ENCODE peak calls at places on chromosomes 13 and 19, in eight cellular contexts. One of them, this sample, is unnamed.

GRCh38 chr13:27174766-27175455 is 3.3 kb upstream of the USP12 start:
- DNase-seq in naive thymus-derived CD4-positive, alpha-beta T cell: no peak
- DNase-seq in suprapubic skin: no peak
- DNase-seq in colonic mucosa: no peak
- DNase-seq in tibial nerve: no peak
- DNase-seq in thoracic aorta: no peak
- DNase-seq in neuronal stem cell: no peak
- DNase-seq in HAP-1: peak
- DNase-seq in this sample: peak

GRCh38 chr19:2168619-2169424 is 5.1 kb downstream of the DOT1L start:
- DNase-seq in colonic mucosa: peak
- DNase-seq in suprapubic skin: peak
- DNase-seq in naive thymus-derived CD4-positive, alpha-beta T cell: no peak
- DNase-seq in neuronal stem cell: peak
- DNase-seq in HAP-1: peak
- DNase-seq in thoracic aorta: peak
- DNase-seq in tibial nerve: peak
- DNase-seq in this sample: peak

GRCh38 chr19:1019980-1020867 is 699 bp downstream of the TMEM259 start:
- DNase-seq in neuronal stem cell: no peak
- DNase-seq in HAP-1: no peak
- DNase-seq in naive thymus-derived CD4-positive, alpha-beta T cell: no peak
- DNase-seq in colonic mucosa: peak
- DNase-seq in thoracic aorta: no peak
- DNase-seq in suprapubic skin: no peak
- DNase-seq in tibial nerve: no peak
- DNase-seq in this sample: no peak

GRCh38 chr13:79560954-79561353 is 80.0 kb downstream of the NDFIP2 start:
- DNase-seq in neuronal stem cell: no peak
- DNase-seq in thoracic aorta: no peak
- DNase-seq in HAP-1: no peak
- DNase-seq in tibial nerve: no peak
- DNase-seq in naive thymus-derived CD4-positive, alpha-beta T cell: no peak
- DNase-seq in colonic mucosa: no peak
- DNase-seq in suprapubic skin: no peak
- DNase-seq in this sample: no peak

GRCh38 chr13:88005188-88005587 is 334.0 kb downstream of the SLITRK5 start:
- DNase-seq in naive thymus-derived CD4-positive, alpha-beta T cell: no peak
- DNase-seq in colonic mucosa: no peak
- DNase-seq in thoracic aorta: no peak
- DNase-seq in tibial nerve: no peak
- DNase-seq in neuronal stem cell: no peak
- DNase-seq in suprapubic skin: no peak
- DNase-seq in HAP-1: no peak
- DNase-seq in this sample: peak

GRCh38 chr19:7637374-7638256 is 705 bp downstream of the STXBP2 start:
- DNase-seq in tibial nerve: no peak
- DNase-seq in suprapubic skin: no peak
- DNase-seq in neuronal stem cell: no peak
- DNase-seq in thoracic aorta: no peak
- DNase-seq in HAP-1: no peak
- DNase-seq in colonic mucosa: peak
- DNase-seq in naive thymus-derived CD4-positive, alpha-beta T cell: no peak
- DNase-seq in this sample: no peak

GRCh38 chr13:40984670-40985366 is 34.3 kb downstream of the ELF1 start:
- DNase-seq in HAP-1: no peak
- DNase-seq in colonic mucosa: no peak
- DNase-seq in suprapubic skin: no peak
- DNase-seq in tibial nerve: no peak
- DNase-seq in naive thymus-derived CD4-positive, alpha-beta T cell: peak
- DNase-seq in thoracic aorta: no peak
- DNase-seq in neuronal stem cell: no peak
- DNase-seq in this sample: peak

GRCh38 chr13:79482271-79482970 is 1.5 kb downstream of the NDFIP2 start:
- DNase-seq in naive thymus-derived CD4-positive, alpha-beta T cell: no peak
- DNase-seq in HAP-1: no peak
- DNase-seq in suprapubic skin: no peak
- DNase-seq in colonic mucosa: no peak
- DNase-seq in tibial nerve: no peak
- DNase-seq in thoracic aorta: no peak
- DNase-seq in neuronal stem cell: no peak
- DNase-seq in this sample: no peak

GRCh38 chr13:47656651-47657050 is 344.4 kb downstream of the SUCLA2 start:
- DNase-seq in naive thymus-derived CD4-positive, alpha-beta T cell: no peak
- DNase-seq in thoracic aorta: no peak
- DNase-seq in tibial nerve: no peak
- DNase-seq in neuronal stem cell: no peak
- DNase-seq in colonic mucosa: no peak
- DNase-seq in suprapubic skin: no peak
- DNase-seq in HAP-1: no peak
- DNase-seq in this sample: peak

GRCh38 chr19:926595-927043 is 784 bp downstream of the ARID3A start:
- DNase-seq in naive thymus-derived CD4-positive, alpha-beta T cell: no peak
- DNase-seq in neuronal stem cell: no peak
- DNase-seq in tibial nerve: peak
- DNase-seq in colonic mucosa: peak
- DNase-seq in thoracic aorta: no peak
- DNase-seq in HAP-1: no peak
- DNase-seq in suprapubic skin: no peak
- DNase-seq in this sample: peak

GRCh38 chr19:814108-815078 is 7.4 kb downstream of the PLPPR3 start:
- DNase-seq in colonic mucosa: no peak
- DNase-seq in naive thymus-derived CD4-positive, alpha-beta T cell: no peak
- DNase-seq in neuronal stem cell: no peak
- DNase-seq in suprapubic skin: no peak
- DNase-seq in thoracic aorta: no peak
- DNase-seq in HAP-1: no peak
- DNase-seq in tibial nerve: no peak
- DNase-seq in this sample: no peak

GRCh38 chr13:48977973-48978372 is 2.3 kb downstream of the FNDC3A start:
- DNase-seq in colonic mucosa: no peak
- DNase-seq in suprapubic skin: no peak
- DNase-seq in HAP-1: peak
- DNase-seq in tibial nerve: no peak
- DNase-seq in neuronal stem cell: no peak
- DNase-seq in naive thymus-derived CD4-positive, alpha-beta T cell: no peak
- DNase-seq in thoracic aorta: no peak
- DNase-seq in this sample: peak

GRCh38 chr19:45664575-45664974 is 3.4 kb upstream of the GIPR start:
- DNase-seq in neuronal stem cell: no peak
- DNase-seq in suprapubic skin: no peak
- DNase-seq in HAP-1: no peak
- DNase-seq in naive thymus-derived CD4-positive, alpha-beta T cell: no peak
- DNase-seq in thoracic aorta: no peak
- DNase-seq in tibial nerve: no peak
- DNase-seq in colonic mucosa: no peak
- DNase-seq in this sample: peak

GRCh38 chr19:44066305-44066704 is 5.7 kb upstream of the ZNF284 start:
- DNase-seq in colonic mucosa: no peak
- DNase-seq in tibial nerve: no peak
- DNase-seq in thoracic aorta: no peak
- DNase-seq in HAP-1: no peak
- DNase-seq in neuronal stem cell: no peak
- DNase-seq in naive thymus-derived CD4-positive, alpha-beta T cell: no peak
- DNase-seq in suprapubic skin: no peak
- DNase-seq in this sample: no peak

GRCh38 chr13:96817336-96817941 is 176.8 kb downstream of the OXGR1 start:
- DNase-seq in naive thymus-derived CD4-positive, alpha-beta T cell: no peak
- DNase-seq in colonic mucosa: no peak
- DNase-seq in suprapubic skin: no peak
- DNase-seq in neuronal stem cell: peak
- DNase-seq in thoracic aorta: no peak
- DNase-seq in tibial nerve: peak
- DNase-seq in HAP-1: peak
- DNase-seq in this sample: peak

GRCh38 chr13:42370229-42370628 is 98.3 kb downstream of the AKAP11 start:
- DNase-seq in thoracic aorta: no peak
- DNase-seq in colonic mucosa: no peak
- DNase-seq in tibial nerve: no peak
- DNase-seq in neuronal stem cell: no peak
- DNase-seq in HAP-1: no peak
- DNase-seq in naive thymus-derived CD4-positive, alpha-beta T cell: no peak
- DNase-seq in suprapubic skin: no peak
- DNase-seq in this sample: no peak

DNA sequence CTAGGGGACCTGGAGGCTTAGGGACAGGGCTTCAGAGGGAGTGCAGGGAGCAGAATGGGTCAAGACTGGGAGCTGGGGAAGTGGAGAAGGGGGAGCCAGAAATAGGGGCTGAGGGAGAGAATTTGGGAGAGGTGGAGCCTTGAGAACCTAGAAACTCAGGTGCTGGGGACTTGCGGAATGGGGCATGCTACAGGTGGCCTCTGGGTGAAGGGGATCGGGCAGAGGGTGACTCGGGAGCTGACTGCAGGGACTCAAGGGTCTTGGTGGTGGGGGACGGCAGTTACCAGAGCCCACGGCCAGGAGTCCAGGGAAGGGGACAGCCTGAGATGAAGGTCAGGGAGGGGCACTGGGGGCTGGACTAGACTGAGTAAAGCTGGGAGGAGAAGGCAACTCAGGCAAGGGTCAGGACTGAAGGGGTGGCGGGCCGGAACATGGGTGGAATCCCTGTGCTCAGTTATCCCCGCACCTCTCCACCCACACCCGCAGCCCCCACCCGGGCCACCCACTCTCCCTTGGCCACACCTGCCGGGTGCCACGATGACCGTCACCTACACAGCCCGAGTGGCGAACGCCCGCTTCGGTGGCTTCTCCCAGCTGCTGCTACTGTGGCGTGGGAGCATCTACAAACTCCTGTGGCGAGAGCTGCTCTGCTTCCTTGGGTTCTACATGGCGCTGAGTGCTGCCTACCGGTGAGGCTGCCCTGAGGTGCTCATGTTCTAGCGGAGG is 628 bp downstream of the BEST2 start:
- DNase-seq in HAP-1: no peak
- DNase-seq in tibial nerve: no peak
- DNase-seq in thoracic aorta: no peak
- DNase-seq in colonic mucosa: no peak
- DNase-seq in suprapubic skin: no peak
- DNase-seq in neuronal stem cell: no peak
- DNase-seq in naive thymus-derived CD4-positive, alpha-beta T cell: no peak
- DNase-seq in this sample: no peak
- H3K4me3 ChIP-seq in HAP-1: no peak
- H3K4me3 ChIP-seq in tibial nerve: no peak
- H3K4me3 ChIP-seq in thoracic aorta: no peak
- H3K4me3 ChIP-seq in colonic mucosa: no peak
- H3K4me3 ChIP-seq in suprapubic skin: no peak
- H3K4me3 ChIP-seq in neuronal stem cell: no peak
- H3K4me3 ChIP-seq in naive thymus-derived CD4-positive, alpha-beta T cell: no peak
- H3K4me3 ChIP-seq in this sample: no peak

GRCh38 chr19:3585301-3586123 is at the start of gene GIPC3:
- DNase-seq in colonic mucosa: no peak
- DNase-seq in HAP-1: no peak
- DNase-seq in naive thymus-derived CD4-positive, alpha-beta T cell: no peak
- DNase-seq in suprapubic skin: no peak
- DNase-seq in thoracic aorta: no peak
- DNase-seq in neuronal stem cell: no peak
- DNase-seq in tibial nerve: no peak
- DNase-seq in this sample: no peak

GRCh38 chr19:3586707-3587346 is 1.5 kb downstream of the GIPC3 start:
- DNase-seq in HAP-1: no peak
- DNase-seq in colonic mucosa: no peak
- DNase-seq in naive thymus-derived CD4-positive, alpha-beta T cell: no peak
- DNase-seq in thoracic aorta: no peak
- DNase-seq in suprapubic skin: no peak
- DNase-seq in tibial nerve: no peak
- DNase-seq in neuronal stem cell: no peak
- DNase-seq in this sample: no peak

GRCh38 chr19:3589439-3589838 is 4.2 kb downstream of the GIPC3 start:
- DNase-seq in naive thymus-derived CD4-positive, alpha-beta T cell: no peak
- DNase-seq in colonic mucosa: no peak
- DNase-seq in thoracic aorta: no peak
- DNase-seq in neuronal stem cell: no peak
- DNase-seq in HAP-1: no peak
- DNase-seq in suprapubic skin: no peak
- DNase-seq in tibial nerve: no peak
- DNase-seq in this sample: no peak

GRCh38 chr19:3589949-3590348 is 4.7 kb downstream of the GIPC3 start:
- DNase-seq in colonic mucosa: no peak
- DNase-seq in suprapubic skin: no peak
- DNase-seq in neuronal stem cell: no peak
- DNase-seq in naive thymus-derived CD4-positive, alpha-beta T cell: no peak
- DNase-seq in tibial nerve: no peak
- DNase-seq in HAP-1: no peak
- DNase-seq in thoracic aorta: no peak
- DNase-seq in this sample: no peak

GRCh38 chr19:3586124-3586626 is 897 bp downstream of the GIPC3 start:
- DNase-seq in HAP-1: no peak
- DNase-seq in suprapubic skin: no peak
- DNase-seq in tibial nerve: no peak
- DNase-seq in thoracic aorta: no peak
- DNase-seq in colonic mucosa: no peak
- DNase-seq in naive thymus-derived CD4-positive, alpha-beta T cell: peak
- DNase-seq in neuronal stem cell: no peak
- DNase-seq in this sample: no peak
- H3K4me3 ChIP-seq in HAP-1: peak
- H3K4me3 ChIP-seq in suprapubic skin: peak
- H3K4me3 ChIP-seq in tibial nerve: peak
- H3K4me3 ChIP-seq in thoracic aorta: peak
- H3K4me3 ChIP-seq in colonic mucosa: no peak
- H3K4me3 ChIP-seq in naive thymus-derived CD4-positive, alpha-beta T cell: peak
- H3K4me3 ChIP-seq in neuronal stem cell: no peak
- H3K4me3 ChIP-seq in this sample: no peak

GRCh38 chr13:98751397-98752110 is 918 bp downstream of the SLC15A1 start:
- DNase-seq in suprapubic skin: no peak
- DNase-seq in neuronal stem cell: no peak
- DNase-seq in tibial nerve: no peak
- DNase-seq in naive thymus-derived CD4-positive, alpha-beta T cell: no peak
- DNase-seq in colonic mucosa: no peak
- DNase-seq in HAP-1: no peak
- DNase-seq in thoracic aorta: no peak
- DNase-seq in this sample: peak
- H3K4me3 ChIP-seq in suprapubic skin: peak
- H3K4me3 ChIP-seq in neuronal stem cell: peak
- H3K4me3 ChIP-seq in tibial nerve: peak
- H3K4me3 ChIP-seq in naive thymus-derived CD4-positive, alpha-beta T cell: no peak
- H3K4me3 ChIP-seq in colonic mucosa: peak
- H3K4me3 ChIP-seq in HAP-1: no peak
- H3K4me3 ChIP-seq in thoracic aorta: peak
- H3K4me3 ChIP-seq in this sample: no peak

GRCh38 chr19:8721334-8721733 is at the start of gene OR2Z1:
- DNase-seq in colonic mucosa: no peak
- DNase-seq in thoracic aorta: no peak
- DNase-seq in tibial nerve: no peak
- DNase-seq in suprapubic skin: no peak
- DNase-seq in HAP-1: no peak
- DNase-seq in naive thymus-derived CD4-positive, alpha-beta T cell: no peak
- DNase-seq in neuronal stem cell: no peak
- DNase-seq in this sample: no peak

GRCh38 chr19:8724276-8724675 is 2.8 kb downstream of the OR2Z1 start:
- DNase-seq in suprapubic skin: no peak
- DNase-seq in neuronal stem cell: no peak
- DNase-seq in colonic mucosa: no peak
- DNase-seq in HAP-1: no peak
- DNase-seq in thoracic aorta: no peak
- DNase-seq in naive thymus-derived CD4-positive, alpha-beta T cell: no peak
- DNase-seq in tibial nerve: no peak
- DNase-seq in this sample: no peak

DNA sequence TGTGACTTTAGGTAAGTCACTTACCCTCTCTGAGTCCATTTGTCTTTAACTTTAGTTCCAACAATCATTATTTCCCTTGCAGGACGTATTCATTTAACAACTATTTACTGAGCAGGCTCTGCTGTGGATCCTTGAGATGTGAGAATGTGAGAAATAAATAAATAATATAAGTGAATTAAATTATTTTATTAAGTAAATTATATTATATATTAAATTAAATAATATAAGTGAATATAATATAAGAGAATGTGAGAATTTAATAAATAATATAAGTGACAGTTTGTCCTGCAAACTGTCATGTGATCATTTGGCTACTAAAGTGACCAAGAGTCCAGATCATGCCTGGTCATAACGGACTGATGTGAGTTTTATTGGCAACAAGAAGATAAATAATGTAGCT is 598 bp downstream of the OR2Z1 start:
- DNase-seq in thoracic aorta: no peak
- DNase-seq in HAP-1: no peak
- DNase-seq in suprapubic skin: no peak
- DNase-seq in naive thymus-derived CD4-positive, alpha-beta T cell: no peak
- DNase-seq in colonic mucosa: no peak
- DNase-seq in neuronal stem cell: no peak
- DNase-seq in tibial nerve: no peak
- DNase-seq in this sample: no peak
- H3K4me3 ChIP-seq in thoracic aorta: no peak
- H3K4me3 ChIP-seq in HAP-1: no peak
- H3K4me3 ChIP-seq in suprapubic skin: no peak
- H3K4me3 ChIP-seq in naive thymus-derived CD4-positive, alpha-beta T cell: no peak
- H3K4me3 ChIP-seq in colonic mucosa: no peak
- H3K4me3 ChIP-seq in neuronal stem cell: no peak
- H3K4me3 ChIP-seq in tibial nerve: no peak
- H3K4me3 ChIP-seq in this sample: no peak

This sample was measured in fibroblast of mammary gland.